ENCODE peak calls at places on chromosomes 7 and 10, in nine cellular contexts. N, R, X, Z, L, Q, Y, S and J are unnamed samples.

GRCh38 chr10:58044072-58044471 is 223.6 kb downstream of the IPMK start:
- DNase-seq in N (peak), S (no peak), Z (peak), Q (peak), Y (no peak), L (no peak), X (no peak), R (no peak), J (peak)

GRCh38 chr7:33422825-33423645 is 293.7 kb downstream of the BBS9 start:
- DNase-seq in N (no peak), Z (no peak), L (no peak), Y (no peak), R (no peak), S (no peak), X (no peak), Q (no peak), J (no peak)

GRCh38 chr7:90706067-90706716 is 110.1 kb downstream of the CDK14 start:
- DNase-seq in X (no peak), L (no peak), S (peak), N (no peak), Q (no peak), R (no peak), Z (peak), Y (no peak), J (no peak)

GRCh38 chr10:23359692-23360380 is 15.2 kb upstream of the C10orf67 start:
- DNase-seq in L (no peak), Z (no peak), R (no peak), X (no peak), N (peak), Y (no peak), S (no peak), Q (no peak), J (no peak)

GRCh38 chr10:63553031-63553430 is 31.8 kb downstream of the REEP3 start:
- DNase-seq in N (peak), S (no peak), R (no peak), Z (peak), X (no peak), Q (peak), Y (no peak), L (no peak), J (peak)

GRCh38 chr7:130299909-130300308 is 6.9 kb downstream of the CPA4 start:
- DNase-seq in S (no peak), Z (peak), L (no peak), X (no peak), N (no peak), R (no peak), Q (no peak), Y (no peak), J (no peak)

GRCh38 chr7:55387062-55387965 is 22.2 kb downstream of the LANCL2 start:
- DNase-seq in X (no peak), S (peak), N (no peak), L (no peak), Q (no peak), R (no peak), Y (no peak), Z (no peak), J (no peak)

GRCh38 chr10:130231211-130231850 is 95.1 kb downstream of the GLRX3 start:
- DNase-seq in Y (no peak), X (no peak), R (no peak), Q (no peak), S (no peak), L (no peak), Z (no peak), N (no peak), J (no peak)

GRCh38 chr10:124049484-124049883 is 43.9 kb downstream of the CHST15 start:
- DNase-seq in L (no peak), R (no peak), X (no peak), S (no peak), Z (peak), N (peak), Y (no peak), Q (peak), J (no peak)

GRCh38 chr7:50552921-50553320 is 12.3 kb downstream of the DDC start:
- DNase-seq in R (peak), Q (peak), L (no peak), N (no peak), X (no peak), S (peak), Z (peak), Y (peak), J (peak)

GRCh38 chr10:131685576-131685975 is 215.2 kb upstream of the PPP2R2D start:
- DNase-seq in Z (no peak), X (no peak), L (no peak), R (no peak), Y (no peak), N (no peak), Q (no peak), S (no peak), J (no peak)

GRCh38 chr10:58064714-58065528 is 202.8 kb downstream of the IPMK start:
- DNase-seq in X (no peak), Q (peak), L (no peak), R (no peak), Z (peak), S (peak), Y (peak), N (no peak), J (peak)

GRCh38 chr7:25143763-25144162 is 18.7 kb upstream of the CYCS start:
- DNase-seq in L (no peak), N (no peak), S (no peak), Y (no peak), Q (no peak), Z (no peak), R (no peak), X (no peak), J (no peak)

GRCh38 chr10:50501899-50502556 is 121.7 kb downstream of the SGMS1 start:
- DNase-seq in L (no peak), Y (no peak), Q (no peak), Z (no peak), N (no peak), R (no peak), S (no peak), X (no peak), J (no peak)

GRCh38 chr7:118104812-118105441 is 79.0 kb upstream of the LSM8 start:
- DNase-seq in X (no peak), Y (no peak), R (no peak), S (peak), Z (peak), L (no peak), N (no peak), Q (no peak), J (no peak)

GRCh38 chr7:39336457-39336856 is 229.7 kb upstream of the YAE1 start:
- DNase-seq in S (no peak), Z (peak), R (no peak), L (no peak), X (no peak), N (peak), Y (no peak), Q (peak), J (no peak)

GRCh38 chr10:21599582-21599981 is 65.5 kb downstream of the MLLT10 start:
- DNase-seq in Y (no peak), Z (no peak), S (no peak), N (no peak), L (no peak), Q (no peak), X (no peak), R (no peak), J (no peak)

GRCh38 chr10:129857242-129857960 is 106.7 kb downstream of the EBF3 start:
- DNase-seq in N (no peak), L (no peak), Q (no peak), R (no peak), X (no peak), S (no peak), Z (no peak), Y (no peak), J (no peak)

GRCh38 chr7:99005776-99006175 is 127.4 kb downstream of the TRRAP start:
- DNase-seq in Q (no peak), L (no peak), N (no peak), X (no peak), Z (no peak), R (no peak), S (no peak), Y (no peak), J (no peak)

GRCh38 chr7:5423272-5423843 is at the start of gene TNRC18:
- DNase-seq in Y (peak), N (no peak), L (peak), S (no peak), Q (no peak), Z (no peak), X (peak), R (peak), J (no peak)

GRCh38 chr7:132705146-132705545 is 128.9 kb upstream of the PLXNA4 start:
- DNase-seq in Z (no peak), S (no peak), L (no peak), X (no peak), Y (no peak), N (no peak), R (no peak), Q (no peak), J (no peak)

GRCh38 chr7:123749537-123749857 is 694 bp upstream of the WASL start:
- DNase-seq in Q (peak), Y (peak), X (no peak), R (no peak), N (peak), S (no peak), Z (peak), L (no peak), J (peak)

GRCh38 chr7:132134814-132135445 is 441.3 kb downstream of the PLXNA4 start:
- DNase-seq in Z (no peak), Q (no peak), R (no peak), L (no peak), N (no peak), Y (no peak), X (no peak), S (no peak), J (no peak)

GRCh38 chr7:98351136-98351535 is 49.8 kb downstream of the BAIAP2L1 start:
- DNase-seq in Q (no peak), N (no peak), X (no peak), R (no peak), Y (no peak), S (no peak), Z (no peak), L (no peak), J (no peak)

GRCh38 chr10:79342811-79343541 is 4.3 kb upstream of the PPIF start:
- DNase-seq in N (no peak), R (peak), S (no peak), Z (no peak), X (no peak), L (no peak), Y (peak), Q (no peak), J (no peak)

GRCh38 chr10:129760003-129760315 is 204.1 kb downstream of the EBF3 start:
- DNase-seq in R (no peak), Z (no peak), Y (peak), L (no peak), X (peak), N (no peak), S (no peak), Q (no peak), J (no peak)

GRCh38 chr7:38393874-38394273 is 120.4 kb upstream of the TARP start:
- DNase-seq in L (no peak), N (no peak), S (no peak), R (no peak), Q (no peak), X (no peak), Y (no peak), Z (no peak), J (no peak)

GRCh38 chr10:110859947-110860376 is 11.8 kb upstream of the PDCD4 start:
- DNase-seq in Y (peak), L (no peak), S (no peak), N (no peak), R (no peak), Z (peak), X (no peak), Q (peak), J (peak)

GRCh38 chr7:158587425-158588084 is at the start of gene PTPRN2:
- DNase-seq in N (no peak), S (peak), Y (peak), X (peak), Q (no peak), Z (peak), R (peak), L (peak), J (peak)

GRCh38 chr10:127125331-127125730 is 71.1 kb downstream of the INSYN2A start:
- DNase-seq in Y (no peak), L (no peak), Z (no peak), X (no peak), R (no peak), N (no peak), Q (no peak), S (no peak), J (no peak)

GRCh38 chr7:27091125-27091524 is 4.7 kb downstream of the HOXA1 start:
- DNase-seq in S (no peak), N (no peak), Z (no peak), L (no peak), X (no peak), Q (no peak), R (no peak), Y (no peak), J (no peak)

GRCh38 chr10:58177362-58177947 is 90.2 kb downstream of the IPMK start:
- DNase-seq in R (no peak), Z (no peak), S (peak), X (no peak), L (no peak), Y (no peak), N (no peak), Q (no peak), J (no peak)

GRCh38 chr7:47568569-47568968 is 13.3 kb downstream of the TNS3 start:
- DNase-seq in X (no peak), Y (no peak), S (no peak), Z (no peak), Q (no peak), R (no peak), L (no peak), N (no peak), J (no peak)

GRCh38 chr7:128904381-128905197 is 5.9 kb downstream of the KCP start:
- DNase-seq in N (no peak), Q (peak), X (no peak), S (peak), L (peak), Z (peak), Y (no peak), R (no peak), J (no peak)

GRCh38 chr7:102424129-102424551 is 9.2 kb upstream of the ORAI2 start:
- DNase-seq in R (no peak), X (no peak), N (no peak), S (no peak), L (no peak), Q (no peak), Z (no peak), Y (no peak), J (no peak)

GRCh38 chr10:99329238-99329890 is at the start of gene CNNM1:
- DNase-seq in N (no peak), S (no peak), Z (no peak), Q (no peak), Y (peak), X (no peak), L (no peak), R (peak), J (no peak)

GRCh38 chr10:3886191-3886590 is 101.2 kb upstream of the KLF6 start:
- DNase-seq in N (no peak), R (peak), Y (no peak), Q (peak), Z (peak), S (no peak), X (peak), L (no peak), J (no peak)

GRCh38 chr7:39022796-39023195 is 45.1 kb downstream of the POU6F2 start:
- DNase-seq in R (no peak), L (no peak), Y (no peak), Z (no peak), Q (no peak), S (no peak), N (no peak), X (no peak), J (no peak)

DNA sequence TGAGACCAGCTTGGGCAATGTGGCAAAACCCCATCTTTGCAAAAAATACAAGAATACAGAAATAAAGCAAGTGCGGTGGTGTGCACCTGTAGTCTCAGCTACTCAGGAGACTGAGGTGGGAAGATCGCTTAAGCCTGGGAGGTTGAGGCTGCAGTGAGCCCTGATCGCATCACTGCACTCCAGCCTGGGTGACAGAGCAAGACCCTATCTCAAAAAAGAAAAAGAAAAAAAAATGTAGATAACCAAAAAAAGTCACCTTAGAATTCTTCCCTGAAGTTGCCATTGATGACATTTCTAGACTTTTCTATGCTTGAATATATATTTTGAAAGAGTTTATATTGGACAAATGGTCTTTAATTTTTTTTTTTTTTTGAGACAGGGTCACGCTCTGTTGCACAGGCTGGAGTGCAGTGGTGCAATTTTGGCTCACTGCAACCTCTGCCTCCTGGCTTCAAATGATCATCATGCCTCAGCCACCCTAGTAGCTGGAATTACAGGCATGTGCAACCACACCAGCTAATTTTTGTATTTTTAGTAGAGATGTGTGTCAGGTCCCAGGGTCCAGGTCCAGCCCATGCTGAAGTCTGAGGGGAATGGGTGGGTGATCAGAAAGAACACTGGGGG is 35.1 kb upstream of the MTPAP start:
- DNase-seq in L (no peak), Q (no peak), S (no peak), Z (no peak), R (no peak), N (no peak), X (no peak), Y (no peak), J (no peak)
- H3K27ac ChIP-seq in L (no peak), Q (no peak), S (no peak), Z (no peak), R (no peak), N (no peak), X (no peak), Y (no peak), J (no peak)

DNA sequence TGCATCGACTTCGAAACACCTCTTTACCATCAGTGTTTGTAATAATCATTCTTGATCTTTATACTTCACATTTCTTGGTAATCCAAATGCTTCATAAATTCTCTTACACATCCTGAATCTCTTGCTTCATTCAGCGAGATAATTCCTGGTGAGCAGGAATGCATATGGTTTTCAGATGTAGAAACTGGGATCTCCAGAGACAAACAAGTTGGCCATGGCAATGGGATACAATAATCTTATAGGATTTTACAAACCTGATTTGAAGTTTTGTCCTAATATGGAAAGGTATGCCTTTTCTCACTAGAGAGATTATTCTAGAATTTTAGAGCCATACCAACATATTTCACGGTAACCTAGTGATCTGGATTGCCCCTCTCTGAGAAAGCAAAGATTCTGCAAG is 13.0 kb upstream of the TRDMT1 start:
- DNase-seq in Q (peak), N (no peak), R (no peak), L (no peak), S (no peak), Z (no peak), Y (no peak), X (no peak), J (no peak)
- H3K27ac ChIP-seq in Q (peak), N (peak), R (peak), L (peak), S (peak), Z (peak), Y (no peak), X (peak), J (peak)

DNA sequence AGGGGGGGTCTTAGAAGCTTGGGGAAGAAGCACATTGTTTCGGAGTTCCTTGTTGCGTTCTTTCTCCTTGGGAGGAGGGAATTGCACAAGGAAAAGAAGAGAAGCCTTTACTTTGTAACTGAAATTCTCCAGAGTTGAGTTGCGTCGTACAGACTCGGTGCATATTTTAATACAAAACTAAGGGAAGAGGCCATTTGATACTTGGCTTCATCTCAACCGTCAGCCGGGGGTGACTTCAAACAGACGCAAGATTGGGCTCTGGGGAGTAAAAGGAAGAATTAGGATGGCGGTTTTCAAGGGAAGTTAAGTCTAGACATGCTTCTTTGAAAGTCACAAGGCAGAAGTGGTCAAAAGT is 1.5 kb downstream of the PRR15 start:
- DNase-seq in Z (no peak), Y (no peak), S (no peak), L (no peak), X (no peak), R (peak), N (no peak), Q (no peak), J (no peak)
- H3K27ac ChIP-seq in Z (no peak), Y (peak), S (no peak), L (peak), X (peak), R (peak), N (peak), Q (no peak), J (no peak)

GRCh38 chr7:150869467-150869866 is 17.1 kb downstream of the AOC1 start:
- DNase-seq in X (no peak), Z (no peak), R (no peak), L (no peak), N (no peak), Y (no peak), S (no peak), Q (no peak), J (no peak)

GRCh38 chr7:150874401-150875198 is 22.3 kb downstream of the AOC1 start:
- DNase-seq in R (no peak), S (no peak), L (no peak), N (no peak), X (no peak), Q (no peak), Y (no peak), Z (no peak), J (no peak)

GRCh38 chr7:150875791-150876190 is 23.5 kb downstream of the AOC1 start:
- DNase-seq in Z (no peak), L (no peak), R (no peak), S (no peak), Q (no peak), Y (no peak), N (no peak), X (no peak), J (no peak)

GRCh38 chr7:150867592-150867991 is 15.3 kb downstream of the AOC1 start:
- DNase-seq in N (no peak), Z (no peak), Q (no peak), L (no peak), S (no peak), R (no peak), X (no peak), Y (no peak), J (no peak)

DNA sequence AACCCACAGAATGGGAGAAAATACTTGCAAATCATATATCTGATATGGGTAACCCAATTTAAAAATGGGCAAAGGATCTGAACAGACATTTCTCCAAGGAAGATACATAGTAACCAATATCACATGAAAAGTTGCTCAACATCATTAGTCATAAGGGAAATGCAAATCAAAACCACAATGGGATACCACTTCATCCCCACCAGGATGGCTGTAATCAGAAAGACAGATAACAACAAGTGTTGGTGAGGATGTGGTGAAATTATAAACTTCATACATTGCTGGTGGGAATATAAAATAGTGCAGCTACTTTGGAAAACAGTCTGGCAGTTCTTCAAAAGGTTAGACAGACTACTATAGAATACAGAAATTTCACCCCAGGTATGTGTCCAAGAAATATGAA is 19.3 kb downstream of the AOC1 start:
- DNase-seq in N (no peak), R (no peak), Y (no peak), Z (no peak), S (no peak), Q (no peak), L (no peak), X (no peak), J (no peak)
- H3K27ac ChIP-seq in N (no peak), R (no peak), Y (no peak), Z (no peak), S (no peak), Q (no peak), L (no peak), X (no peak), J (no peak)